ENCODE peak calls at places on chromosomes 1 and 21, in six cellular contexts. One of them, this sample, is unnamed.

GRCh38 chr1:43376723-43377235 is 9.0 kb upstream of the ELOVL1 start:
- DNase-seq in A549: no peak
- DNase-seq in left cardiac atrium: no peak
- DNase-seq in heart left ventricle: no peak
- DNase-seq in T-helper 17 cell: no peak
- DNase-seq in EL: no peak
- DNase-seq in this sample: no peak

GRCh38 chr1:235015291-235015990 is 113.2 kb downstream of the TOMM20 start:
- DNase-seq in A549: no peak
- DNase-seq in left cardiac atrium: no peak
- DNase-seq in heart left ventricle: no peak
- DNase-seq in T-helper 17 cell: no peak
- DNase-seq in EL: no peak
- DNase-seq in this sample: no peak

GRCh38 chr1:151159373-151159772 is 2.9 kb downstream of the TNFAIP8L2 start:
- DNase-seq in A549: no peak
- DNase-seq in left cardiac atrium: no peak
- DNase-seq in heart left ventricle: no peak
- DNase-seq in T-helper 17 cell: no peak
- DNase-seq in EL: no peak
- DNase-seq in this sample: no peak

GRCh38 chr1:24484208-24484607 is 18.4 kb upstream of the RCAN3 start:
- DNase-seq in A549: no peak
- DNase-seq in left cardiac atrium: no peak
- DNase-seq in heart left ventricle: no peak
- DNase-seq in T-helper 17 cell: no peak
- DNase-seq in EL: no peak
- DNase-seq in this sample: no peak

GRCh38 chr1:37553598-37553926 is 531 bp downstream of the SNIP1 start:
- DNase-seq in A549: no peak
- DNase-seq in left cardiac atrium: no peak
- DNase-seq in heart left ventricle: no peak
- DNase-seq in T-helper 17 cell: no peak
- DNase-seq in EL: no peak
- DNase-seq in this sample: no peak

GRCh38 chr1:38814984-38815464 is 44.5 kb downstream of the RRAGC start:
- DNase-seq in A549: no peak
- DNase-seq in left cardiac atrium: no peak
- DNase-seq in heart left ventricle: no peak
- DNase-seq in T-helper 17 cell: no peak
- DNase-seq in EL: no peak
- DNase-seq in this sample: no peak

GRCh38 chr1:197519741-197520334 is 251.8 kb downstream of the CRB1 start:
- DNase-seq in A549: peak
- DNase-seq in left cardiac atrium: no peak
- DNase-seq in heart left ventricle: no peak
- DNase-seq in T-helper 17 cell: no peak
- DNase-seq in EL: peak
- DNase-seq in this sample: no peak

GRCh38 chr1:53074313-53075154 is 12.5 kb downstream of the PODN start:
- DNase-seq in A549: no peak
- DNase-seq in left cardiac atrium: peak
- DNase-seq in heart left ventricle: no peak
- DNase-seq in T-helper 17 cell: no peak
- DNase-seq in EL: no peak
- DNase-seq in this sample: no peak

GRCh38 chr21:17003221-17003620 is 509.6 kb upstream of the CXADR start:
- DNase-seq in A549: no peak
- DNase-seq in left cardiac atrium: no peak
- DNase-seq in heart left ventricle: no peak
- DNase-seq in T-helper 17 cell: no peak
- DNase-seq in EL: peak
- DNase-seq in this sample: no peak

GRCh38 chr1:145956776-145957442 is 908 bp downstream of the LIX1L start:
- DNase-seq in A549: no peak
- DNase-seq in left cardiac atrium: peak
- DNase-seq in heart left ventricle: peak
- DNase-seq in T-helper 17 cell: no peak
- DNase-seq in EL: peak
- DNase-seq in this sample: no peak

GRCh38 chr1:93164816-93165215 is 15.4 kb downstream of the TMED5 start:
- DNase-seq in A549: no peak
- DNase-seq in left cardiac atrium: no peak
- DNase-seq in heart left ventricle: no peak
- DNase-seq in T-helper 17 cell: no peak
- DNase-seq in EL: no peak
- DNase-seq in this sample: no peak

GRCh38 chr1:245310605-245311531 is 156.1 kb downstream of the KIF26B start:
- DNase-seq in A549: no peak
- DNase-seq in left cardiac atrium: no peak
- DNase-seq in heart left ventricle: no peak
- DNase-seq in T-helper 17 cell: no peak
- DNase-seq in EL: no peak
- DNase-seq in this sample: no peak

GRCh38 chr1:157961805-157962762 is 31.4 kb upstream of the KIRREL1 start:
- DNase-seq in A549: peak
- DNase-seq in left cardiac atrium: no peak
- DNase-seq in heart left ventricle: no peak
- DNase-seq in T-helper 17 cell: no peak
- DNase-seq in EL: peak
- DNase-seq in this sample: no peak

GRCh38 chr1:233367057-233367759 is 39.7 kb downstream of the MAP3K21 start:
- DNase-seq in A549: no peak
- DNase-seq in left cardiac atrium: no peak
- DNase-seq in heart left ventricle: no peak
- DNase-seq in T-helper 17 cell: no peak
- DNase-seq in EL: no peak
- DNase-seq in this sample: no peak

GRCh38 chr1:117657031-117657430 is 51.2 kb downstream of the TENT5C start:
- DNase-seq in A549: no peak
- DNase-seq in left cardiac atrium: no peak
- DNase-seq in heart left ventricle: no peak
- DNase-seq in T-helper 17 cell: no peak
- DNase-seq in EL: peak
- DNase-seq in this sample: no peak

GRCh38 chr1:11792106-11792505 is 13.7 kb downstream of the MTHFR start:
- DNase-seq in A549: no peak
- DNase-seq in left cardiac atrium: peak
- DNase-seq in heart left ventricle: peak
- DNase-seq in T-helper 17 cell: no peak
- DNase-seq in EL: no peak
- DNase-seq in this sample: no peak

GRCh38 chr21:42118901-42119300 is 47.8 kb downstream of the UMODL1 start:
- DNase-seq in A549: no peak
- DNase-seq in left cardiac atrium: no peak
- DNase-seq in heart left ventricle: no peak
- DNase-seq in T-helper 17 cell: no peak
- DNase-seq in EL: no peak
- DNase-seq in this sample: no peak

GRCh38 chr1:237799762-237800474 is 90.8 kb downstream of the ZP4 start:
- DNase-seq in A549: peak
- DNase-seq in left cardiac atrium: peak
- DNase-seq in heart left ventricle: peak
- DNase-seq in T-helper 17 cell: no peak
- DNase-seq in EL: peak
- DNase-seq in this sample: no peak

GRCh38 chr1:22352896-22353295 is 98.8 kb upstream of the ZBTB40 start:
- DNase-seq in A549: no peak
- DNase-seq in left cardiac atrium: no peak
- DNase-seq in heart left ventricle: no peak
- DNase-seq in T-helper 17 cell: no peak
- DNase-seq in EL: no peak
- DNase-seq in this sample: no peak

GRCh38 chr1:227942716-227943261 is 4.9 kb downstream of the WNT9A start:
- DNase-seq in A549: no peak
- DNase-seq in left cardiac atrium: no peak
- DNase-seq in heart left ventricle: no peak
- DNase-seq in T-helper 17 cell: no peak
- DNase-seq in EL: no peak
- DNase-seq in this sample: no peak

GRCh38 chr1:230210326-230210978 is 143.4 kb downstream of the GALNT2 start:
- DNase-seq in A549: no peak
- DNase-seq in left cardiac atrium: no peak
- DNase-seq in heart left ventricle: no peak
- DNase-seq in T-helper 17 cell: no peak
- DNase-seq in EL: no peak
- DNase-seq in this sample: no peak

GRCh38 chr1:186195377-186195931 is 179.6 kb downstream of the TPR start:
- DNase-seq in A549: no peak
- DNase-seq in left cardiac atrium: no peak
- DNase-seq in heart left ventricle: no peak
- DNase-seq in T-helper 17 cell: no peak
- DNase-seq in EL: no peak
- DNase-seq in this sample: no peak

GRCh38 chr1:1058088-1058905 is 15.8 kb downstream of the RNF223 start:
- DNase-seq in A549: no peak
- DNase-seq in left cardiac atrium: no peak
- DNase-seq in heart left ventricle: no peak
- DNase-seq in T-helper 17 cell: no peak
- DNase-seq in EL: no peak
- DNase-seq in this sample: no peak

GRCh38 chr1:165928075-165928731 is 100.8 kb downstream of the UCK2 start:
- DNase-seq in A549: peak
- DNase-seq in left cardiac atrium: no peak
- DNase-seq in heart left ventricle: peak
- DNase-seq in T-helper 17 cell: no peak
- DNase-seq in EL: peak
- DNase-seq in this sample: no peak

GRCh38 chr1:150563340-150564038 is 14.3 kb downstream of the ADAMTSL4 start:
- DNase-seq in A549: no peak
- DNase-seq in left cardiac atrium: peak
- DNase-seq in heart left ventricle: peak
- DNase-seq in T-helper 17 cell: no peak
- DNase-seq in EL: peak
- DNase-seq in this sample: no peak

GRCh38 chr1:54845772-54846171 is 41.2 kb downstream of the DHCR24 start:
- DNase-seq in A549: no peak
- DNase-seq in left cardiac atrium: no peak
- DNase-seq in heart left ventricle: no peak
- DNase-seq in T-helper 17 cell: no peak
- DNase-seq in EL: no peak
- DNase-seq in this sample: no peak

GRCh38 chr1:226639631-226640061 is 91.1 kb downstream of the STUM start:
- DNase-seq in A549: no peak
- DNase-seq in left cardiac atrium: peak
- DNase-seq in heart left ventricle: no peak
- DNase-seq in T-helper 17 cell: no peak
- DNase-seq in EL: no peak
- DNase-seq in this sample: no peak

GRCh38 chr1:226738421-226738994 is 574 bp downstream of the ITPKB start:
- DNase-seq in A549: no peak
- DNase-seq in left cardiac atrium: peak
- DNase-seq in heart left ventricle: peak
- DNase-seq in T-helper 17 cell: peak
- DNase-seq in EL: peak
- DNase-seq in this sample: no peak

GRCh38 chr1:212951058-212951923 is 950 bp downstream of the VASH2 start:
- DNase-seq in A549: no peak
- DNase-seq in left cardiac atrium: peak
- DNase-seq in heart left ventricle: no peak
- DNase-seq in T-helper 17 cell: no peak
- DNase-seq in EL: peak
- DNase-seq in this sample: no peak

GRCh38 chr1:55214214-55214902 is 806 bp downstream of the USP24 start:
- DNase-seq in A549: peak
- DNase-seq in left cardiac atrium: peak
- DNase-seq in heart left ventricle: peak
- DNase-seq in T-helper 17 cell: peak
- DNase-seq in EL: peak
- DNase-seq in this sample: no peak

GRCh38 chr1:55402117-55402516 is 187.0 kb upstream of the USP24 start:
- DNase-seq in A549: no peak
- DNase-seq in left cardiac atrium: no peak
- DNase-seq in heart left ventricle: no peak
- DNase-seq in T-helper 17 cell: no peak
- DNase-seq in EL: peak
- DNase-seq in this sample: no peak

GRCh38 chr1:44624268-44624901 is 49.9 kb downstream of the TMEM53 start:
- DNase-seq in A549: no peak
- DNase-seq in left cardiac atrium: no peak
- DNase-seq in heart left ventricle: no peak
- DNase-seq in T-helper 17 cell: no peak
- DNase-seq in EL: no peak
- DNase-seq in this sample: no peak

GRCh38 chr1:86868477-86868876 is 45.4 kb downstream of the SELENOF start:
- DNase-seq in A549: no peak
- DNase-seq in left cardiac atrium: no peak
- DNase-seq in heart left ventricle: no peak
- DNase-seq in T-helper 17 cell: no peak
- DNase-seq in EL: no peak
- DNase-seq in this sample: no peak

GRCh38 chr1:41851589-41851988 is 67.1 kb downstream of the HIVEP3 start:
- DNase-seq in A549: no peak
- DNase-seq in left cardiac atrium: no peak
- DNase-seq in heart left ventricle: no peak
- DNase-seq in T-helper 17 cell: no peak
- DNase-seq in EL: peak
- DNase-seq in this sample: peak

This sample was measured in SK-N-MC.